ENCODE peak calls at places on chromosomes 16 and 17, in seven cellular contexts. One of them, this sample, is unnamed.

GRCh38 chr17:43403846-43404245 is 5.1 kb downstream of the ARL4D start:
- DNase-seq in PC-3: no peak
- DNase-seq in MM.1S: no peak
- DNase-seq in neural progenitor cell: peak; percentile 43
- DNase-seq in hepatocyte: peak; percentile 55
- DNase-seq in GM23248: no peak
- DNase-seq in GM23338: no peak
- DNase-seq in this sample: no peak

GRCh38 chr17:8623591-8623990 is 6.9 kb downstream of the MYH10 start:
- DNase-seq in PC-3: no peak
- DNase-seq in MM.1S: no peak
- DNase-seq in neural progenitor cell: no peak
- DNase-seq in hepatocyte: no peak
- DNase-seq in GM23248: no peak
- DNase-seq in GM23338: no peak
- DNase-seq in this sample: no peak

GRCh38 chr17:78272181-78272913 is 40.9 kb downstream of the TMEM235 start:
- DNase-seq in PC-3: peak; percentile 47
- DNase-seq in MM.1S: peak; percentile 29
- DNase-seq in neural progenitor cell: peak; percentile 65
- DNase-seq in hepatocyte: peak; percentile 94
- DNase-seq in GM23248: no peak
- DNase-seq in GM23338: peak; percentile 80
- DNase-seq in this sample: peak; percentile 64

GRCh38 chr16:55488306-55488705 is 9.3 kb downstream of the MMP2 start:
- DNase-seq in PC-3: no peak
- DNase-seq in MM.1S: no peak
- DNase-seq in neural progenitor cell: no peak
- DNase-seq in hepatocyte: no peak
- DNase-seq in GM23248: peak; percentile 72
- DNase-seq in GM23338: no peak
- DNase-seq in this sample: no peak

GRCh38 chr17:260031-260791 is 78.8 kb upstream of the DOC2B start:
- DNase-seq in PC-3: no peak
- DNase-seq in MM.1S: no peak
- DNase-seq in neural progenitor cell: no peak
- DNase-seq in hepatocyte: no peak
- DNase-seq in GM23248: no peak
- DNase-seq in GM23338: peak; percentile 40
- DNase-seq in this sample: peak; percentile 16

GRCh38 chr17:77474292-77474988 is 333.7 kb downstream of the SEC14L1 start:
- DNase-seq in PC-3: no peak
- DNase-seq in MM.1S: peak; percentile 2
- DNase-seq in neural progenitor cell: no peak
- DNase-seq in hepatocyte: no peak
- DNase-seq in GM23248: peak; percentile 52
- DNase-seq in GM23338: no peak
- DNase-seq in this sample: no peak

GRCh38 chr17:29572691-29573557 is 4.4 kb downstream of the TP53I13 start:
- DNase-seq in PC-3: no peak
- DNase-seq in MM.1S: peak; percentile 64
- DNase-seq in neural progenitor cell: peak; percentile 82
- DNase-seq in hepatocyte: peak; percentile 81
- DNase-seq in GM23248: peak; percentile 85
- DNase-seq in GM23338: peak; percentile 67
- DNase-seq in this sample: peak; percentile 60

GRCh38 chr16:87420401-87421368 is 28.5 kb downstream of the MAP1LC3B start:
- DNase-seq in PC-3: no peak
- DNase-seq in MM.1S: no peak
- DNase-seq in neural progenitor cell: no peak
- DNase-seq in hepatocyte: no peak
- DNase-seq in GM23248: no peak
- DNase-seq in GM23338: peak; percentile 49
- DNase-seq in this sample: peak; percentile 8

GRCh38 chr17:36545093-36545464 is 360 bp downstream of the GGNBP2 start:
- DNase-seq in PC-3: no peak
- DNase-seq in MM.1S: no peak
- DNase-seq in neural progenitor cell: no peak
- DNase-seq in hepatocyte: no peak
- DNase-seq in GM23248: no peak
- DNase-seq in GM23338: no peak
- DNase-seq in this sample: no peak

GRCh38 chr17:67717192-67717623 is 528 bp upstream of the NOL11 start:
- DNase-seq in PC-3: no peak
- DNase-seq in MM.1S: no peak
- DNase-seq in neural progenitor cell: no peak
- DNase-seq in hepatocyte: no peak
- DNase-seq in GM23248: no peak
- DNase-seq in GM23338: peak; percentile 7
- DNase-seq in this sample: no peak

GRCh38 chr16:49504023-49504364 is 130.4 kb downstream of the C16orf78 start:
- DNase-seq in PC-3: no peak
- DNase-seq in MM.1S: no peak
- DNase-seq in neural progenitor cell: no peak
- DNase-seq in hepatocyte: no peak
- DNase-seq in GM23248: no peak
- DNase-seq in GM23338: no peak
- DNase-seq in this sample: no peak

GRCh38 chr16:3198334-3199072 is 10.5 kb downstream of the OR1F1 start:
- DNase-seq in PC-3: no peak
- DNase-seq in MM.1S: no peak
- DNase-seq in neural progenitor cell: no peak
- DNase-seq in hepatocyte: no peak
- DNase-seq in GM23248: peak; percentile 20
- DNase-seq in GM23338: no peak
- DNase-seq in this sample: no peak

GRCh38 chr17:30530346-30531025 is 53.3 kb downstream of the GOSR1 start:
- DNase-seq in PC-3: no peak
- DNase-seq in MM.1S: no peak
- DNase-seq in neural progenitor cell: no peak
- DNase-seq in hepatocyte: no peak
- DNase-seq in GM23248: peak; percentile 79
- DNase-seq in GM23338: no peak
- DNase-seq in this sample: no peak

GRCh38 chr16:64240586-64240985 is 881.3 kb downstream of the CDH11 start:
- DNase-seq in PC-3: peak; percentile 37
- DNase-seq in MM.1S: peak; percentile 22
- DNase-seq in neural progenitor cell: no peak
- DNase-seq in hepatocyte: no peak
- DNase-seq in GM23248: peak; percentile 67
- DNase-seq in GM23338: no peak
- DNase-seq in this sample: no peak

GRCh38 chr16:30040221-30040620 is 9.2 kb upstream of the TLCD3B start:
- DNase-seq in PC-3: no peak
- DNase-seq in MM.1S: no peak
- DNase-seq in neural progenitor cell: no peak
- DNase-seq in hepatocyte: no peak
- DNase-seq in GM23248: no peak
- DNase-seq in GM23338: no peak
- DNase-seq in this sample: no peak

GRCh38 chr17:8122391-8122922 is 1.4 kb downstream of the HES7 start:
- DNase-seq in PC-3: peak; percentile 5
- DNase-seq in MM.1S: no peak
- DNase-seq in neural progenitor cell: peak; percentile 57
- DNase-seq in hepatocyte: peak; percentile 28
- DNase-seq in GM23248: peak; percentile 72
- DNase-seq in GM23338: peak; percentile 91
- DNase-seq in this sample: no peak

GRCh38 chr16:1047123-1047522 is 25.4 kb upstream of the SSTR5 start:
- DNase-seq in PC-3: no peak
- DNase-seq in MM.1S: no peak
- DNase-seq in neural progenitor cell: no peak
- DNase-seq in hepatocyte: no peak
- DNase-seq in GM23248: no peak
- DNase-seq in GM23338: no peak
- DNase-seq in this sample: no peak

GRCh38 chr17:82962163-82962720 is 117.2 kb upstream of the METRNL start:
- DNase-seq in PC-3: peak; percentile 17
- DNase-seq in MM.1S: no peak
- DNase-seq in neural progenitor cell: no peak
- DNase-seq in hepatocyte: no peak
- DNase-seq in GM23248: peak; percentile 74
- DNase-seq in GM23338: no peak
- DNase-seq in this sample: no peak

GRCh38 chr17:40942553-40942952 is 5.1 kb upstream of the KRT23 start:
- DNase-seq in PC-3: no peak
- DNase-seq in MM.1S: no peak
- DNase-seq in neural progenitor cell: no peak
- DNase-seq in hepatocyte: no peak
- DNase-seq in GM23248: no peak
- DNase-seq in GM23338: no peak
- DNase-seq in this sample: no peak

GRCh38 chr17:28527859-28528258 is 21.7 kb downstream of the FOXN1 start:
- DNase-seq in PC-3: peak; percentile 54
- DNase-seq in MM.1S: no peak
- DNase-seq in neural progenitor cell: no peak
- DNase-seq in hepatocyte: no peak
- DNase-seq in GM23248: no peak
- DNase-seq in GM23338: no peak
- DNase-seq in this sample: no peak

GRCh38 chr16:12092347-12092882 is 115.9 kb downstream of the SNX29 start:
- DNase-seq in PC-3: peak; percentile 48
- DNase-seq in MM.1S: no peak
- DNase-seq in neural progenitor cell: no peak
- DNase-seq in hepatocyte: no peak
- DNase-seq in GM23248: peak; percentile 77
- DNase-seq in GM23338: no peak
- DNase-seq in this sample: no peak

GRCh38 chr17:12727076-12727750 is 61.5 kb downstream of the MYOCD start:
- DNase-seq in PC-3: peak; percentile 16
- DNase-seq in MM.1S: no peak
- DNase-seq in neural progenitor cell: no peak
- DNase-seq in hepatocyte: peak; percentile 34
- DNase-seq in GM23248: peak; percentile 60
- DNase-seq in GM23338: no peak
- DNase-seq in this sample: no peak

GRCh38 chr17:35536664-35537160 is 766 bp downstream of the SLFN12L start:
- DNase-seq in PC-3: no peak
- DNase-seq in MM.1S: no peak
- DNase-seq in neural progenitor cell: no peak
- DNase-seq in hepatocyte: no peak
- DNase-seq in GM23248: no peak
- DNase-seq in GM23338: no peak
- DNase-seq in this sample: no peak

GRCh38 chr17:45270828-45271418 is 9.0 kb upstream of the SPATA32 start:
- DNase-seq in PC-3: peak; percentile 31
- DNase-seq in MM.1S: peak; percentile 18
- DNase-seq in neural progenitor cell: peak; percentile 71
- DNase-seq in hepatocyte: no peak
- DNase-seq in GM23248: peak; percentile 28
- DNase-seq in GM23338: peak; percentile 75
- DNase-seq in this sample: peak; percentile 46

GRCh38 chr17:32742686-32743538 is 134.0 kb downstream of the MYO1D start:
- DNase-seq in PC-3: no peak
- DNase-seq in MM.1S: no peak
- DNase-seq in neural progenitor cell: no peak
- DNase-seq in hepatocyte: no peak
- DNase-seq in GM23248: no peak
- DNase-seq in GM23338: no peak
- DNase-seq in this sample: no peak

DNA sequence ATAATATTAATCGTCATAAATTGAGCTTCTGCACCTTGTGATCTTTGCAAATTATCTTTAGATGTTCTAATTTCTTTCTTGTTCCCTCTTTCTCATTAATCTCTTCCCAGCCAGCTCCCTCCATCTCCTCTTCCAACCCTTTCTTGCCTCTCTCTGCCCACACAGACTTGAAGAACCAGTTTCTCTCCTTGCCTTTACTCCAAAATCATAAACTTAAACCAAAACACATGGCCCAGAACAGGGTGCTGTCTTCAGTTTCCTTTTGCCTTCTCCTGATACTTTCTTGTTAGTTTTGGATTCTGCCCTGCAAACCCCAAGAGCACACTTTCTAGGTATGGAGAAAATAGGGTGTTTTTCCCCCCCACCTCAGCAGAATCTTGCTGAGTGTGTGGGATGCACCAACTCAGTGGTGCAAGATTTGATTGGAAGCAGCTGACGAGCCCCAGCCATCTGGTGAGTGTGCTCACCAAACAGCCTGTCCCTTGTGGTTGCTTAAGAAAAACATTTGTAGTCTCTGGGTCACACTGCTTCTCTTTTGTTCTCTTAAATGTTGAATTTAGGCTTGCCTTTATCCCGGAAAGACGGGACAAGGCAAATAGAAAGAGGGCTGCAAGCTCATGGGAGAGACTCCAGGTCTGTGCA is 175.8 kb upstream of the MAF start:
- DNase-seq in PC-3: no peak
- DNase-seq in MM.1S: no peak
- DNase-seq in neural progenitor cell: peak; percentile 37
- DNase-seq in hepatocyte: peak; percentile 35
- DNase-seq in GM23248: peak; percentile 39
- DNase-seq in GM23338: peak; percentile 56
- DNase-seq in this sample: no peak
- TF ChIP-seq EZH2phosphoT487 in PC-3: no peak
- TF ChIP-seq EZH2phosphoT487 in MM.1S: no peak
- TF ChIP-seq EZH2phosphoT487 in neural progenitor cell: no peak
- TF ChIP-seq EZH2phosphoT487 in hepatocyte: no peak
- TF ChIP-seq EZH2phosphoT487 in GM23248: no peak
- TF ChIP-seq EZH2phosphoT487 in GM23338: no peak
- TF ChIP-seq EZH2phosphoT487 in this sample: no peak

GRCh38 chr16:85326794-85327181 is 214.5 kb upstream of the CIBAR2 start:
- DNase-seq in PC-3: no peak
- DNase-seq in MM.1S: no peak
- DNase-seq in neural progenitor cell: no peak
- DNase-seq in hepatocyte: no peak
- DNase-seq in GM23248: no peak
- DNase-seq in GM23338: no peak
- DNase-seq in this sample: peak; percentile 67
- H4K20me1 ChIP-seq in PC-3: no peaks in the 10 kb centered on the region
- H4K20me1 ChIP-seq in MM.1S: no peaks in the 10 kb centered on the region
- H4K20me1 ChIP-seq in neural progenitor cell: peaks cover 21% of the 10 kb centered on the region
- H4K20me1 ChIP-seq in hepatocyte: peaks cover 5% of the 10 kb centered on the region
- H4K20me1 ChIP-seq in GM23248: no peaks in the 10 kb centered on the region
- H4K20me1 ChIP-seq in GM23338: no peaks in the 10 kb centered on the region
- H4K20me1 ChIP-seq in this sample: no peaks in the 10 kb centered on the region

DNA sequence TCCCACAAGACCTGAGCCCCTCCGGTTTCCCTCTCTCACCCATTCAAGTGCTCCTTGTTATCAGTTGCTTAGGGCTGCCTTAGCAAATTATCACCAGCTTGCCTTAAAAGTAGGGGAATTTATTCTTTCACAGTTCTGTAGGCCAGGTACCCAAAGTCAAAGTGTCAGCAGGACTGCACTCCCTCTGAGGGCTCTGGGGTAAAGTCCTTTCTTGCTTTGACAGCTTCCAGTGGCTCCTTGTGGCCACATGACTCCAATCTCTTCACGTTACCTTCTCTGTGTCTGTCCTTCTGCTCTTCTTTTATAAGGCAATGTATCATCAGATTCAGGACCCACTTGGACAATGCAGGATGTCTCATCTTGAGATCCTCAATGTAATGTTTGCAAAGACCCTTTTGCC is 8.0 kb upstream of the TMEM220 start:
- DNase-seq in PC-3: no peak
- DNase-seq in MM.1S: no peak
- DNase-seq in neural progenitor cell: no peak
- DNase-seq in hepatocyte: no peak
- DNase-seq in GM23248: no peak
- DNase-seq in GM23338: no peak
- DNase-seq in this sample: no peak
- TF ChIP-seq EZH2phosphoT487 in PC-3: no peak
- TF ChIP-seq EZH2phosphoT487 in MM.1S: no peak
- TF ChIP-seq EZH2phosphoT487 in neural progenitor cell: no peak
- TF ChIP-seq EZH2phosphoT487 in hepatocyte: no peak
- TF ChIP-seq EZH2phosphoT487 in GM23248: no peak
- TF ChIP-seq EZH2phosphoT487 in GM23338: no peak
- TF ChIP-seq EZH2phosphoT487 in this sample: no peak

GRCh38 chr17:59620518-59621259 is 994 bp downstream of the CLTC start:
- DNase-seq in PC-3: peak; percentile 51
- DNase-seq in MM.1S: peak; percentile 70
- DNase-seq in neural progenitor cell: peak; percentile 40
- DNase-seq in hepatocyte: peak; percentile 64
- DNase-seq in GM23248: peak; percentile 68
- DNase-seq in GM23338: peak; percentile 50
- DNase-seq in this sample: peak; percentile 51
- H4K20me1 ChIP-seq in PC-3: peaks cover 45% of the 10 kb centered on the region
- H4K20me1 ChIP-seq in MM.1S: peaks cover 41% of the 10 kb centered on the region
- H4K20me1 ChIP-seq in neural progenitor cell: peaks cover 45% of the 10 kb centered on the region
- H4K20me1 ChIP-seq in hepatocyte: peaks cover 51% of the 10 kb centered on the region
- H4K20me1 ChIP-seq in GM23248: peaks cover 39% of the 10 kb centered on the region
- H4K20me1 ChIP-seq in GM23338: peaks cover 41% of the 10 kb centered on the region
- H4K20me1 ChIP-seq in this sample: peaks cover 33% of the 10 kb centered on the region